ENCODE peak calls at places on chromosomes 11 and 22, in four cellular contexts. Y is IMR-90, O is keratinocyte, C is K562. Z is an unnamed sample. For H3K9me1, the result is how much of the 10 kb centered on the place peaks cover.

GRCh38 chr11:10487002-10487647 is 32.1 kb downstream of the AMPD3 start:
- DNase-seq in Y (no peak), O (no peak), C (no peak), Z (no peak)

GRCh38 chr11:61473370-61474025 is 35.1 kb upstream of the LRRC10B start:
- DNase-seq in Y (peak), O (peak), C (no peak), Z (no peak)

GRCh38 chr22:31490496-31490925 is 869 bp upstream of the EIF4ENIF1 start:
- DNase-seq in Y (peak), O (no peak), C (peak), Z (peak)

GRCh38 chr22:26479043-26479791 is 4.4 kb downstream of the HPS4 start:
- DNase-seq in Y (no peak), O (no peak), C (peak), Z (no peak)

GRCh38 chr11:63667993-63668392 is 3.2 kb downstream of the ATL3 start:
- DNase-seq in Y (peak), O (peak), C (no peak), Z (peak)

GRCh38 chr22:33568934-33569496 is 351.3 kb downstream of the LARGE1 start:
- DNase-seq in Y (peak), O (no peak), C (no peak), Z (no peak)

GRCh38 chr11:116515666-116516184 is 257.1 kb downstream of the BUD13 start:
- DNase-seq in Y (no peak), O (no peak), C (no peak), Z (no peak)

GRCh38 chr11:115222218-115222862 is 281.9 kb downstream of the CADM1 start:
- DNase-seq in Y (peak), O (peak), C (peak), Z (peak)

GRCh38 chr22:23284504-23285033 is 104.3 kb downstream of the BCR start:
- DNase-seq in Y (no peak), O (no peak), C (peak), Z (no peak)

GRCh38 chr22:20015971-20016733 is 471 bp downstream of the ARVCF start:
- DNase-seq in Y (no peak), O (no peak), C (peak), Z (peak)

GRCh38 chr11:131750152-131750551 is 379.7 kb downstream of the NTM start:
- DNase-seq in Y (no peak), O (no peak), C (no peak), Z (no peak)

GRCh38 chr11:117610045-117610444 is 187.0 kb downstream of the DSCAML1 start:
- DNase-seq in Y (peak), O (peak), C (no peak), Z (peak)

GRCh38 chr11:27205779-27206549 is 157.1 kb downstream of the CCDC34 start:
- DNase-seq in Y (no peak), O (no peak), C (no peak), Z (no peak)

GRCh38 chr22:35154937-35155387 is 89.0 kb downstream of the ISX start:
- DNase-seq in Y (peak), O (no peak), C (peak), Z (peak)

GRCh38 chr11:117816846-117817212 is 7.7 kb downstream of the FXYD2 start:
- DNase-seq in Y (no peak), O (no peak), C (no peak), Z (no peak)

GRCh38 chr22:33785283-33785991 is 134.8 kb downstream of the LARGE1 start:
- DNase-seq in Y (peak), O (peak), C (no peak), Z (no peak)

GRCh38 chr11:118672865-118673264 is 6.6 kb downstream of the TREH start:
- DNase-seq in Y (no peak), O (no peak), C (no peak), Z (no peak)

GRCh38 chr11:13721760-13722159 is 53.3 kb downstream of the FAR1 start:
- DNase-seq in Y (no peak), O (no peak), C (no peak), Z (no peak)

GRCh38 chr11:46655631-46656030 is 38.3 kb downstream of the ATG13 start:
- DNase-seq in Y (no peak), O (no peak), C (no peak), Z (no peak)

GRCh38 chr11:32602657-32603410 is 19.2 kb downstream of the EIF3M start:
- DNase-seq in Y (peak), O (no peak), C (no peak), Z (peak)

GRCh38 chr11:129720156-129720555 is 95.5 kb upstream of the TMEM45B start:
- DNase-seq in Y (no peak), O (no peak), C (no peak), Z (no peak)

GRCh38 chr11:132844956-132845355 is 687.3 kb downstream of the OPCML start:
- DNase-seq in Y (peak), O (no peak), C (no peak), Z (no peak)

GRCh38 chr11:9803685-9804413 is 140.0 kb downstream of the SWAP70 start:
- DNase-seq in Y (peak), O (no peak), C (no peak), Z (no peak)

GRCh38 chr11:119284344-119285157 is 32.4 kb downstream of the MCAM start:
- DNase-seq in Y (peak), O (no peak), C (peak), Z (peak)

GRCh38 chr22:36986242-36986821 is 32.9 kb downstream of the TST start:
- DNase-seq in Y (no peak), O (no peak), C (peak), Z (peak)

GRCh38 chr11:95684170-95684569 is 105.4 kb downstream of the FAM76B start:
- DNase-seq in Y (no peak), O (no peak), C (no peak), Z (no peak)

GRCh38 chr11:13962562-13963168 is at the start of gene SPON1:
- DNase-seq in Y (peak), O (no peak), C (no peak), Z (peak)

GRCh38 chr22:39327995-39328754 is 8.8 kb upstream of the RPL3 start:
- DNase-seq in Y (no peak), O (no peak), C (peak), Z (no peak)

GRCh38 chr11:70244698-70245097 is 25.8 kb upstream of the PPFIA1 start:
- DNase-seq in Y (peak), O (no peak), C (no peak), Z (no peak)

GRCh38 chr22:26050079-26050478 is 119.2 kb upstream of the SEZ6L start:
- DNase-seq in Y (no peak), O (no peak), C (no peak), Z (no peak)

GRCh38 chr11:123707606-123708205 is 33.8 kb downstream of the ZNF202 start:
- DNase-seq in Y (peak), O (peak), C (peak), Z (peak)

GRCh38 chr11:46117842-46118241 is 3.4 kb downstream of the PHF21A start:
- DNase-seq in Y (no peak), O (no peak), C (no peak), Z (no peak)

GRCh38 chr11:64870176-64870892 is 8.1 kb downstream of the EHD1 start:
- DNase-seq in Y (peak), O (no peak), C (peak), Z (peak)

GRCh38 chr11:27282141-27282590 is 80.8 kb downstream of the CCDC34 start:
- DNase-seq in Y (peak), O (no peak), C (no peak), Z (peak)

GRCh38 chr11:98107736-98108135 is 913.0 kb upstream of the CNTN5 start:
- DNase-seq in Y (no peak), O (no peak), C (no peak), Z (no peak)

GRCh38 chr22:27345681-27346080 is 455.9 kb downstream of the MN1 start:
- DNase-seq in Y (no peak), O (no peak), C (no peak), Z (no peak)

GRCh38 chr22:18023509-18024275 is 669 bp downstream of the MICAL3 start:
- DNase-seq in Y (peak), O (no peak), C (peak), Z (peak)

GRCh38 chr22:27197618-27198017 is 540.2 kb downstream of the MIAT start:
- DNase-seq in Y (no peak), O (no peak), C (no peak), Z (no peak)

GRCh38 chr11:2549491-2549875 is 104.7 kb downstream of the KCNQ1 start:
- DNase-seq in Y (no peak), O (no peak), C (no peak), Z (no peak)

GRCh38 chr22:36795633-36796032 is 19.7 kb upstream of the IFT27 start:
- DNase-seq in Y (no peak), O (no peak), C (no peak), Z (no peak)

GRCh38 chr11:34072831-34073230 is 21.3 kb downstream of the CAPRIN1 start:
- DNase-seq in Y (peak), O (no peak), C (no peak), Z (no peak)

GRCh38 chr11:34075178-34075820 is 23.8 kb downstream of the CAPRIN1 start:
- DNase-seq in Y (peak), O (no peak), C (no peak), Z (peak)

GRCh38 chr11:34072041-34072440 is 20.5 kb downstream of the CAPRIN1 start:
- DNase-seq in Y (no peak), O (no peak), C (no peak), Z (no peak)

DNA sequence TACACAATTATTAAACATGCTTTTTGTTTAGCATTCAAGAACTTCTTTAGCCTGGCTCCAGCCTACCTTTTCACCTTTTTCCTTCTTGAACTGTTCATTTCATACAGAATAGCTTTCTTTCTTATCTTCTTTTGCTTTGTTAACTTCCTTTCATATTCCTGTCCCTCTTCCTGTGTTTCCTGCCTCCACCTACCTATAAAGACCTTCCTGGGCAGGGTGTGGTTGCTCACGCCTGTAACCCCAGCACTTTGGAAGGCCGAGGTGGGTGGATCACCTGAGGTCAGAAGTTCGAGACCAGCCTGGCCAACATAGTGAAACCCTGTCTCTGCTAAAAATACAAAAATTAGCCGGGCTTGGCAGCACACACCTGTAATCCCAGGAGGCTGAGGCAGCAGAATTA is 22.9 kb downstream of the CAPRIN1 start:
- DNase-seq in Y (no peak), O (no peak), C (no peak), Z (no peak)
- H3K9me1 ChIP-seq in Y (under half), O (under half), C (under half), Z (under half)

GRCh38 chr11:17397311-17398002 is 9.0 kb upstream of the KCNJ11 start:
- DNase-seq in Y (no peak), O (no peak), C (no peak), Z (no peak)

GRCh38 chr11:17396598-17397310 is 8.3 kb upstream of the KCNJ11 start:
- DNase-seq in Y (no peak), O (no peak), C (no peak), Z (no peak)

GRCh38 chr11:17395554-17395961 is 7.1 kb upstream of the KCNJ11 start:
- DNase-seq in Y (no peak), O (no peak), C (no peak), Z (no peak)

GRCh38 chr11:17394743-17395390 is 6.4 kb upstream of the KCNJ11 start:
- DNase-seq in Y (no peak), O (no peak), C (no peak), Z (no peak)

DNA sequence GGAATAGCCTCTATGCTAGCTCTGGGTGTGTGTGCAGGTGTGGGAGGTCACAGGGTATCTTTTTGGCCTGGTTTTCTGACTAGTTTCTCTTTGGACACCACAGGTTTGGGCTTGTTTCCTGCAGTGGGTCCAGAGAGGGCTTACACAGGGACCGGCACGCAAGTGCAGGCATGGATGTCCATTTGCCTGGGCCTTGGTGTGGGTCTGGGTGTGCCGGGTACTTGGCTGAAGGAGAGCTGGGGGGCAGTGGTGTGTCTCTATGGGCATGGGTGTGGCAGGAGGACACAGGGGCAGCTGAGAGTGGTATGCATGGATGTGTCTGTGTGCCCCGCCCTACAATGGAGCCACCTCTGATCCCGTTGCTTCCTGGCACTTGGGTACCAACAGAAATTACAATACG is 7.5 kb upstream of the KCNJ11 start:
- DNase-seq in Y (no peak), O (no peak), C (no peak), Z (no peak)
- H3K9me1 ChIP-seq in Y (under half), O (under half), C (under half), Z (under half)

GRCh38 chr11:39435641-39436040 is 2023.8 kb downstream of the LRRC4C start:
- DNase-seq in Y (no peak), O (no peak), C (no peak), Z (no peak)
- H3K9me1 ChIP-seq in Y (under half), O (under half), C (under half), Z (under half)

DNA sequence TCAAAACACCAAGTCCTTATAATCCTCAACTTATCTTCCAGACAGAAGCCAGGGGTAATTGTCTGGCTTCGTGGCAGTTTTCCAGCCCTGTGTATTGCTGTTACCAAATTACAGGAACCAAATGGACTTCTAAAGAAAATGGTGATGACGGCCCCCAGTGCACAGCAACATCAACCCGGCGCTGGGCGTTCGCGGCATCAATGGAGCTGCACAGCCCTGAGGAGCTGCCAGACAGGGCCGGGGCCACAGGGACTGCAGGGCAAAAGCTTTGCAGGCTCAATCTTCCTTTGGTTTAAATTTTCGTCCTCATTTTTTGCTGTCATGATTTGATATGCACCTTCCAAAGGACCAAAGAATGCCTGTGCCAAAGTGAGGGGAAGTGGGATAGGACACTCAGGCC is 292.5 kb downstream of the BRD1 start:
- DNase-seq in Y (no peak), O (no peak), C (no peak), Z (no peak)
- H3K9me1 ChIP-seq in Y (under half), O (under half), C (under half), Z (under half)

GRCh38 chr11:113059548-113059947 is 98.3 kb downstream of the NCAM1 start:
- DNase-seq in Y (no peak), O (no peak), C (no peak), Z (no peak)
- H3K9me1 ChIP-seq in Y (under half), O (under half), C (under half), Z (under half)

GRCh38 chr11:78800089-78800690 is 225.5 kb upstream of the NARS2 start:
- DNase-seq in Y (no peak), O (no peak), C (no peak), Z (no peak)

GRCh38 chr11:78795862-78796261 is 221.2 kb upstream of the NARS2 start:
- DNase-seq in Y (no peak), O (no peak), C (no peak), Z (no peak)

GRCh38 chr11:78798567-78799170 is 224.0 kb upstream of the NARS2 start:
- DNase-seq in Y (peak), O (no peak), C (peak), Z (peak)

GRCh38 chr11:78797559-78797958 is 222.9 kb upstream of the NARS2 start:
- DNase-seq in Y (no peak), O (no peak), C (no peak), Z (peak)

DNA sequence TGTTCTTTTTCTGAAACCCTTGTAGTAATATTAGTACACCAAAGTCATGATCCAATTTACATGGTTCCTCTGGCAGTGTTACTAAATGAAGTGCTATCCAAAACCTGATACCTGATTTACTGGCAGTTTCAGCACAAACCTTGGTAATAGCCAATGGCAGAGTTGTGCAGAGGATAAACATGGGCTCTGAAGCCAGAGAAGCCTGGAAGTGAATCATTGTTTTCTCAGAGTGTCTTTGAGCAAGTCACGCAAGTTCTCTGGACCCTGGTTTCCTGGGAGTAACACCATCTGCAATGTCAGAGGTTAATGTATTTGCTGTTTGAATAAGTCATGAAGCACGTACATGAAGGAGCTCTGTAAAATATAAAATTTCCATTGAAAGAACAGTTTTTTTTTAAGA is 222.3 kb upstream of the NARS2 start:
- DNase-seq in Y (peak), O (no peak), C (no peak), Z (peak)
- H3K9me1 ChIP-seq in Y (under half), O (under half), C (under half), Z (under half)

GRCh38 chr11:76347391-76347790 is 33.5 kb downstream of the THAP12 start:
- DNase-seq in Y (no peak), O (no peak), C (no peak), Z (no peak)
- H3K9me1 ChIP-seq in Y (under half), O (under half), C (under half), Z (under half)